ENCODE peak calls at places on chromosomes 2 and 18, in ten cellular contexts. V is activated T-cell treated with anti-CD3 and anti-CD28 coated beads for 1 hour, U is erythroblast, T is hepatocyte, P is right atrium auricular region, K is substantia nigra, J is left ventricle myocardium superior, N is HTR-8/SVneo, E is PC-9, Q is C1 segment of cervical spinal cord. M is an unnamed sample.

GRCh38 chr18:74446178-74446577 is 10.9 kb downstream of the DIPK1C start:
- DNase-seq in P (no peak), K (no peak), N (no peak), Q (no peak), T (no peak), U (no peak), E (no peak), V (no peak), J (no peak), M (peak)

GRCh38 chr2:226329180-226329579 is 470.4 kb downstream of the IRS1 start:
- DNase-seq in T (no peak), U (no peak), V (no peak), K (no peak), N (no peak), J (no peak), P (no peak), E (no peak), Q (no peak), M (no peak)

GRCh38 chr2:19235308-19235707 is 123.1 kb downstream of the OSR1 start:
- DNase-seq in J (no peak), T (peak), P (no peak), U (no peak), Q (no peak), K (no peak), V (no peak), N (peak), E (peak), M (no peak)

GRCh38 chr2:221318751-221319150 is 253.4 kb downstream of the EPHA4 start:
- DNase-seq in J (no peak), T (no peak), P (no peak), K (no peak), V (no peak), Q (no peak), N (no peak), E (no peak), U (no peak), M (no peak)

GRCh38 chr2:17594533-17595391 is 54.3 kb downstream of the VSNL1 start:
- DNase-seq in N (no peak), K (no peak), J (no peak), T (no peak), P (no peak), U (no peak), V (no peak), E (no peak), Q (no peak), M (no peak)

GRCh38 chr2:200159366-200159720 is 147.2 kb upstream of the SPATS2L start:
- DNase-seq in V (no peak), T (peak), E (peak), Q (no peak), U (no peak), P (no peak), J (no peak), K (no peak), N (peak), M (no peak)

GRCh38 chr2:240933048-240933965 is 27.2 kb downstream of the CROCC2 start:
- DNase-seq in J (no peak), P (peak), N (no peak), E (no peak), V (no peak), T (no peak), Q (no peak), U (no peak), K (no peak), M (peak)

GRCh38 chr2:240095556-240096523 is 40.3 kb downstream of the COPS9 start:
- DNase-seq in J (no peak), V (no peak), T (no peak), K (no peak), P (no peak), E (no peak), Q (no peak), N (no peak), U (no peak), M (no peak)

GRCh38 chr18:63439334-63439733 is 17.1 kb upstream of the VPS4B start:
- DNase-seq in P (peak), U (peak), K (no peak), Q (peak), N (peak), V (peak), E (peak), J (no peak), T (peak), M (peak)

GRCh38 chr2:99597616-99598015 is 107.8 kb upstream of the REV1 start:
- DNase-seq in V (no peak), T (no peak), U (no peak), J (no peak), Q (no peak), N (no peak), P (no peak), E (no peak), K (no peak), M (no peak)

GRCh38 chr18:11823545-11823944 is 27.7 kb upstream of the CHMP1B start:
- DNase-seq in K (no peak), U (no peak), V (no peak), N (no peak), J (no peak), T (no peak), P (no peak), E (no peak), Q (no peak), M (no peak)

GRCh38 chr2:74740395-74741075 is 86.5 kb downstream of the SEMA4F start:
- DNase-seq in P (peak), Q (no peak), U (no peak), J (peak), N (peak), E (peak), T (peak), K (no peak), V (no peak), M (peak)

GRCh38 chr18:3468833-3469232 is 18.9 kb downstream of the TGIF1 start:
- DNase-seq in V (no peak), N (no peak), J (no peak), P (no peak), Q (no peak), U (no peak), E (no peak), K (no peak), T (peak), M (no peak)

GRCh38 chr2:2101924-2102323 is 229.2 kb downstream of the MYT1L start:
- DNase-seq in E (no peak), Q (no peak), J (no peak), V (no peak), U (peak), N (no peak), P (no peak), T (no peak), K (no peak), M (no peak)

GRCh38 chr18:54100920-54101319 is 123.5 kb downstream of the MBD2 start:
- DNase-seq in E (no peak), U (no peak), V (no peak), T (no peak), J (no peak), Q (no peak), N (no peak), K (no peak), P (no peak), M (no peak)

GRCh38 chr2:108092886-108093285 is 106.6 kb downstream of the SLC5A7 start:
- DNase-seq in N (no peak), P (no peak), E (no peak), V (no peak), Q (no peak), K (no peak), T (no peak), J (no peak), U (no peak), M (no peak)

GRCh38 chr2:26144953-26145680 is 27.8 kb upstream of the GAREM2 start:
- DNase-seq in T (peak), E (peak), J (peak), K (peak), U (peak), Q (peak), N (peak), P (no peak), V (peak), M (peak)

GRCh38 chr2:8379134-8379533 is 302.7 kb upstream of the ID2 start:
- DNase-seq in K (no peak), V (no peak), T (no peak), P (no peak), E (no peak), U (no peak), Q (no peak), J (no peak), N (no peak), M (no peak)

GRCh38 chr18:63603772-63604171 is 16.6 kb downstream of the SERPINB13 start:
- DNase-seq in V (no peak), K (no peak), E (peak), J (no peak), P (no peak), T (no peak), N (no peak), U (no peak), Q (no peak), M (no peak)

GRCh38 chr2:144084114-144084661 is 435.7 kb downstream of the ZEB2 start:
- DNase-seq in T (no peak), K (no peak), P (no peak), U (no peak), V (no peak), N (peak), J (no peak), Q (no peak), E (no peak), M (no peak)

GRCh38 chr2:96203130-96204028 is 5.2 kb downstream of the STARD7 start:
- DNase-seq in Q (no peak), N (no peak), U (no peak), J (no peak), V (no peak), E (peak), K (no peak), P (no peak), T (no peak), M (no peak)